ENCODE peak calls at places on chromosomes 12 and 14, in six cellular contexts. M is GM23338, N is H9, K is OCI-LY7, L is A549, C is HCT116. U is an unnamed sample. For H3K4me1, the result is how much of the 10 kb centered on the place peaks cover.

GRCh38 chr12:24201258-24201970 is 251.9 kb upstream of the SOX5 start:
- DNase-seq in N (no peak), C (no peak), L (no peak), M (no peak), K (no peak), U (no peak)

GRCh38 chr14:103880334-103880985 is 33.1 kb upstream of the PPP1R13B start:
- DNase-seq in C (no peak), L (no peak), K (no peak), M (no peak), N (no peak), U (peak)

GRCh38 chr12:34350092-34351041 is 328.1 kb downstream of the ALG10 start:
- DNase-seq in N (no peak), C (no peak), M (no peak), L (peak), K (no peak), U (no peak)

GRCh38 chr14:77347746-77348145 is 26.9 kb downstream of the GSTZ1 start:
- DNase-seq in M (no peak), L (no peak), N (no peak), K (no peak), C (no peak), U (no peak)

GRCh38 chr14:64723691-64724577 is 19.7 kb downstream of the PLEKHG3 start:
- DNase-seq in C (no peak), K (no peak), M (no peak), L (no peak), N (no peak), U (no peak)

GRCh38 chr14:53367631-53368030 is 214.5 kb upstream of the DDHD1 start:
- DNase-seq in M (no peak), N (no peak), C (no peak), L (no peak), K (no peak), U (no peak)

GRCh38 chr14:65229431-65230286 is 127.3 kb upstream of the MAX start:
- DNase-seq in N (peak), M (peak), K (peak), C (no peak), L (no peak), U (no peak)

GRCh38 chr12:64806593-64806992 is 17.9 kb upstream of the TBC1D30 start:
- DNase-seq in N (no peak), C (no peak), K (no peak), L (peak), M (no peak), U (no peak)

GRCh38 chr12:617304-617915 is 45.8 kb downstream of the NINJ2 start:
- DNase-seq in K (no peak), C (no peak), M (no peak), N (no peak), L (peak), U (no peak)

GRCh38 chr14:98198385-98198784 is 1073.6 kb downstream of the BCL11B start:
- DNase-seq in L (no peak), N (no peak), C (no peak), K (no peak), M (no peak), U (peak)

GRCh38 chr12:6943387-6943718 is 263 bp upstream of the RNU7-1 start:
- DNase-seq in K (peak), L (peak), M (peak), C (peak), N (peak), U (peak)

GRCh38 chr12:50087995-50088394 is 2.9 kb downstream of the SMARCD1 start:
- DNase-seq in L (no peak), M (no peak), N (no peak), K (no peak), C (no peak), U (no peak)

GRCh38 chr12:15276088-15276698 is 46.1 kb upstream of the PTPRO start:
- DNase-seq in L (peak), M (peak), N (no peak), K (peak), C (peak), U (no peak)

GRCh38 chr14:32332415-32333116 is 3.5 kb downstream of the AKAP6 start:
- DNase-seq in N (no peak), C (no peak), M (no peak), L (no peak), K (no peak), U (no peak)

GRCh38 chr12:105072888-105073488 is 11.3 kb downstream of the ALDH1L2 start:
- DNase-seq in K (peak), M (no peak), L (no peak), C (no peak), N (no peak), U (no peak)

GRCh38 chr12:41981758-41982157 is 162.9 kb downstream of the GXYLT1 start:
- DNase-seq in N (no peak), L (peak), C (peak), K (no peak), M (no peak), U (no peak)

GRCh38 chr12:43921666-43922337 is 85.9 kb downstream of the TMEM117 start:
- DNase-seq in L (no peak), M (peak), K (no peak), N (no peak), C (no peak), U (no peak)

GRCh38 chr12:64612843-64613242 is 2.5 kb downstream of the RASSF3 start:
- DNase-seq in L (no peak), N (no peak), K (peak), M (no peak), C (no peak), U (no peak)

GRCh38 chr14:88550078-88550477 is 4.7 kb downstream of the PTPN21 start:
- DNase-seq in M (no peak), C (no peak), N (no peak), K (no peak), L (no peak), U (no peak)

GRCh38 chr14:66379116-66379515 is 107.1 kb upstream of the CCDC196 start:
- DNase-seq in K (no peak), C (no peak), M (no peak), L (no peak), N (no peak), U (no peak)

GRCh38 chr12:23139026-23139425 is 514.1 kb downstream of the ETNK1 start:
- DNase-seq in M (no peak), L (no peak), N (no peak), C (no peak), K (no peak), U (no peak)

GRCh38 chr12:102847131-102847530 is 69.9 kb downstream of the PAH start:
- DNase-seq in C (no peak), M (no peak), N (no peak), K (no peak), L (no peak), U (no peak)

GRCh38 chr14:24389266-24389855 is 9.4 kb upstream of the NYNRIN start:
- DNase-seq in K (no peak), M (no peak), L (no peak), C (no peak), N (no peak), U (no peak)

GRCh38 chr12:3445127-3445978 is 45.6 kb upstream of the PRMT8 start:
- DNase-seq in N (no peak), M (no peak), K (no peak), C (no peak), L (no peak), U (no peak)

GRCh38 chr14:79411403-79412174 is 799.7 kb downstream of the DIO2 start:
- DNase-seq in C (no peak), K (no peak), L (no peak), M (no peak), N (no peak), U (no peak)

GRCh38 chr14:63493246-63493645 is 49.9 kb downstream of the PPP2R5E start:
- DNase-seq in K (peak), L (peak), M (peak), C (peak), N (no peak), U (no peak)

GRCh38 chr14:65815127-65815526 is 402.6 kb downstream of the FUT8 start:
- DNase-seq in M (no peak), N (no peak), K (no peak), L (no peak), C (no peak), U (peak)

GRCh38 chr12:54352022-54352531 is 12.2 kb downstream of the GPR84 start:
- DNase-seq in M (peak), C (no peak), K (no peak), N (peak), L (no peak), U (peak)

GRCh38 chr12:64362721-64363305 is 27.7 kb downstream of the C12orf56 start:
- DNase-seq in C (no peak), N (no peak), M (peak), L (no peak), K (no peak), U (no peak)

GRCh38 chr14:103520657-103521437 is 1.8 kb downstream of the CKB start:
- DNase-seq in M (peak), C (peak), K (peak), L (peak), N (peak), U (peak)

GRCh38 chr12:107369679-107370078 is 276.3 kb upstream of the CRY1 start:
- DNase-seq in M (no peak), N (no peak), L (no peak), C (no peak), K (no peak), U (no peak)

GRCh38 chr12:41882144-41882805 is 262.4 kb downstream of the GXYLT1 start:
- DNase-seq in K (no peak), M (no peak), L (no peak), C (no peak), N (no peak), U (no peak)

GRCh38 chr14:49622022-49622607 is 1.5 kb downstream of the MGAT2 start:
- DNase-seq in N (no peak), C (no peak), L (no peak), M (no peak), K (no peak), U (no peak)

GRCh38 chr14:49620182-49621113 is at the start of the genes MGAT2 and RPL36AL:
- DNase-seq in L (peak), K (peak), M (peak), C (peak), N (peak), U (peak)

GRCh38 chr14:49621114-49621881 is 699 bp downstream of the MGAT2 start:
- DNase-seq in L (peak), C (no peak), M (peak), K (peak), N (peak), U (peak)

GRCh38 chr14:49623941-49624806 is 3.6 kb downstream of the MGAT2 start:
- DNase-seq in M (no peak), N (no peak), K (peak), C (no peak), L (no peak), U (no peak)

GRCh38 chr14:49623387-49623786 is 2.8 kb downstream of the MGAT2 start:
- DNase-seq in L (no peak), M (no peak), N (no peak), K (no peak), C (no peak), U (no peak)
- H3K27ac ChIP-seq in L (no peak), M (no peak), N (no peak), K (peak), C (no peak), U (no peak)

DNA sequence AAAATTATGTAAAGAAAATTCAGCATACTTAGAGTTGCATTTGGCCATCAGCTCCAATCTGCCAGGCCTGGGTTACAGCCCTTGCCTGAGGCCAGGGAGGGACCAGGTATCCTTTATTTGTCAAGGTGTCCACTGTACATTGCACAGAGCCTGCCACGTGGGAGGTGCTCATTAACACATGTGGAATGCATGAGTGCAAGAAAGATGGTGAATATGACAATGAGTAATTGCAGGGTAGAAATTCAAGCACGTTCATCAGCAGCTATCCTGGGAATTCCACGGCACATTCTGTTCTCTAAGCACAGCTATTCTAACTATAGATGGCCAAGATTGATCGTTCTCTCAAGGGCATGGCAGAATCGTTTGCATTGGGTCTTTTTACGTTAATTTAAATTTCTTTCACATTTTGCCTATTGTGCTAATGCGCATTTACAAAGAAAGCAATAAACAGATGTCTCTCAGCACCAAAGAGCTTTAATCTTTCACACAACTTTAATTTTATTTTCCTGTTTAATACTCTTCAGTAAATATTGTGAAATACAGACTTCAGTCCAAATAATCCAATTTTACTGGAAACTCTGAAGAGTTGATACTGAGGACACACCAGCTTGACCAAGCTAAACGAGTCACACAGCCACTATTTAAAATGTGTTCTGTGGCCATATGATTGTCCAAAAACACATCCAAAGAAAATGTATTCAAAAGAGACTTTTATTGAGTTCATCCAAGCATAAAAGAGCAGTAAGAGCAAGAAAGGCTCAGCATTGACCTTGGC is 1025.7 kb upstream of the TMEM132C start:
- DNase-seq in C (no peak), K (no peak), N (no peak), M (no peak), L (no peak), U (no peak)
- H3K4me1 ChIP-seq in C (under half), K (under half), N (under half), M (under half), L (under half), U (under half)

GRCh38 chr12:103877288-103877687 is 36.3 kb upstream of the NT5DC3 start:
- DNase-seq in C (no peak), M (no peak), L (no peak), N (no peak), K (no peak), U (no peak)

GRCh38 chr12:103880299-103881142 is 39.5 kb upstream of the NT5DC3 start:
- DNase-seq in L (peak), C (no peak), M (no peak), N (no peak), K (no peak), U (no peak)

GRCh38 chr12:103879878-103880277 is 38.8 kb upstream of the NT5DC3 start:
- DNase-seq in C (no peak), L (no peak), K (no peak), N (no peak), M (no peak), U (no peak)

GRCh38 chr12:103879048-103879692 is 38.1 kb upstream of the NT5DC3 start:
- DNase-seq in L (no peak), M (no peak), K (no peak), C (no peak), N (no peak), U (no peak)

GRCh38 chr12:103877934-103878510 is 37.0 kb upstream of the NT5DC3 start:
- DNase-seq in N (peak), C (peak), L (peak), K (peak), M (peak), U (peak)
- H3K4me2 ChIP-seq in N (no peak), C (peak), L (peak), K (peak), M (no peak), U (peak)

GRCh38 chr14:75247939-75248338 is 30.7 kb upstream of the FOS start:
- DNase-seq in L (no peak), N (no peak), M (no peak), C (no peak), K (no peak), U (no peak)

GRCh38 chr14:75249251-75249957 is 29.2 kb upstream of the FOS start:
- DNase-seq in K (peak), M (peak), C (no peak), N (peak), L (no peak), U (peak)

GRCh38 chr14:75252254-75252837 is 26.3 kb upstream of the FOS start:
- DNase-seq in K (no peak), N (no peak), C (no peak), M (no peak), L (no peak), U (no peak)

GRCh38 chr14:75249958-75250336 is 28.7 kb upstream of the FOS start:
- DNase-seq in M (no peak), L (no peak), C (no peak), K (peak), N (no peak), U (no peak)

GRCh38 chr14:75250800-75251199 is 27.8 kb upstream of the FOS start:
- DNase-seq in L (no peak), M (no peak), K (no peak), C (no peak), N (no peak), U (no peak)
- H3K27ac ChIP-seq in L (no peak), M (no peak), K (peak), C (no peak), N (no peak), U (no peak)

GRCh38 chr12:108855284-108856169 is 1.9 kb downstream of the SSH1 start:
- DNase-seq in N (no peak), K (no peak), C (no peak), M (no peak), L (no peak), U (no peak)
- H3K4me1 ChIP-seq in N (under half), K (under half), C (half or more), M (under half), L (half or more), U (under half)

GRCh38 chr14:61929651-61930050 is 167.4 kb downstream of the SNAPC1 start:
- DNase-seq in M (no peak), N (no peak), L (no peak), C (no peak), K (no peak), U (no peak)
- H3K4me2 ChIP-seq in M (no peak), N (no peak), L (no peak), C (no peak), K (no peak), U (no peak)

GRCh38 chr14:61524211-61524806 is 171.0 kb upstream of the HIF1A start:
- DNase-seq in C (peak), N (no peak), M (no peak), K (no peak), L (peak), U (no peak)
- H3K27ac ChIP-seq in C (peak), N (no peak), M (no peak), K (no peak), L (peak), U (no peak)

GRCh38 chr12:124098101-124098757 is 125.2 kb downstream of the ZNF664 start:
- DNase-seq in N (no peak), C (no peak), M (no peak), K (no peak), L (no peak), U (no peak)
- H3K4me1 ChIP-seq in N (under half), C (under half), M (under half), K (under half), L (under half), U (under half)

U was measured in DND-41.